ENCODE peak calls at places on chromosomes 5 and 9, in five cellular contexts. One of them, this sample, is unnamed.

GRCh38 chr5:154860123-154860522 is 1.7 kb downstream of the CNOT8 start:
- DNase-seq in stimulated activated CD8-positive, alpha-beta memory T cell treated with anti-CD3 and anti-CD28 coated beads, Interleukin-4, amount 100 ng/mL, for 1 hour: no peak
- DNase-seq in HT1080: peak
- DNase-seq in choroid plexus epithelial cell: peak
- DNase-seq in EL: peak
- DNase-seq in this sample: no peak

GRCh38 chr5:177310757-177311173 is 933 bp downstream of the MXD3 start:
- DNase-seq in stimulated activated CD8-positive, alpha-beta memory T cell treated with anti-CD3 and anti-CD28 coated beads, Interleukin-4, amount 100 ng/mL, for 1 hour: no peak
- DNase-seq in HT1080: peak
- DNase-seq in choroid plexus epithelial cell: peak
- DNase-seq in EL: peak
- DNase-seq in this sample: no peak

GRCh38 chr5:663436-664342 is 29.5 kb downstream of the TPPP start:
- DNase-seq in stimulated activated CD8-positive, alpha-beta memory T cell treated with anti-CD3 and anti-CD28 coated beads, Interleukin-4, amount 100 ng/mL, for 1 hour: no peak
- DNase-seq in HT1080: no peak
- DNase-seq in choroid plexus epithelial cell: no peak
- DNase-seq in EL: no peak
- DNase-seq in this sample: no peak

GRCh38 chr9:6894135-6894534 is 136.4 kb downstream of the KDM4C start:
- DNase-seq in stimulated activated CD8-positive, alpha-beta memory T cell treated with anti-CD3 and anti-CD28 coated beads, Interleukin-4, amount 100 ng/mL, for 1 hour: no peak
- DNase-seq in HT1080: no peak
- DNase-seq in choroid plexus epithelial cell: peak
- DNase-seq in EL: no peak
- DNase-seq in this sample: no peak

GRCh38 chr5:135437796-135438560 is 9.2 kb downstream of the DCANP1 start:
- DNase-seq in stimulated activated CD8-positive, alpha-beta memory T cell treated with anti-CD3 and anti-CD28 coated beads, Interleukin-4, amount 100 ng/mL, for 1 hour: no peak
- DNase-seq in HT1080: peak
- DNase-seq in choroid plexus epithelial cell: peak
- DNase-seq in EL: peak
- DNase-seq in this sample: no peak

GRCh38 chr9:126320158-126320922 is 6.3 kb upstream of the MVB12B start:
- DNase-seq in stimulated activated CD8-positive, alpha-beta memory T cell treated with anti-CD3 and anti-CD28 coated beads, Interleukin-4, amount 100 ng/mL, for 1 hour: no peak
- DNase-seq in HT1080: no peak
- DNase-seq in choroid plexus epithelial cell: no peak
- DNase-seq in EL: no peak
- DNase-seq in this sample: no peak

GRCh38 chr5:15592728-15593127 is 92.7 kb downstream of the FBXL7 start:
- DNase-seq in stimulated activated CD8-positive, alpha-beta memory T cell treated with anti-CD3 and anti-CD28 coated beads, Interleukin-4, amount 100 ng/mL, for 1 hour: no peak
- DNase-seq in HT1080: no peak
- DNase-seq in choroid plexus epithelial cell: no peak
- DNase-seq in EL: no peak
- DNase-seq in this sample: no peak

GRCh38 chr9:120715331-120715924 is 1.2 kb upstream of the MEGF9 start:
- DNase-seq in stimulated activated CD8-positive, alpha-beta memory T cell treated with anti-CD3 and anti-CD28 coated beads, Interleukin-4, amount 100 ng/mL, for 1 hour: no peak
- DNase-seq in HT1080: peak
- DNase-seq in choroid plexus epithelial cell: peak
- DNase-seq in EL: peak
- DNase-seq in this sample: no peak

GRCh38 chr5:1882337-1883119 is at the start of gene IRX4:
- DNase-seq in stimulated activated CD8-positive, alpha-beta memory T cell treated with anti-CD3 and anti-CD28 coated beads, Interleukin-4, amount 100 ng/mL, for 1 hour: no peak
- DNase-seq in HT1080: no peak
- DNase-seq in choroid plexus epithelial cell: no peak
- DNase-seq in EL: peak
- DNase-seq in this sample: no peak

GRCh38 chr9:11045589-11045988 is 432.8 kb upstream of the PTPRD start:
- DNase-seq in stimulated activated CD8-positive, alpha-beta memory T cell treated with anti-CD3 and anti-CD28 coated beads, Interleukin-4, amount 100 ng/mL, for 1 hour: no peak
- DNase-seq in HT1080: no peak
- DNase-seq in choroid plexus epithelial cell: no peak
- DNase-seq in EL: no peak
- DNase-seq in this sample: no peak

GRCh38 chr5:126339215-126339805 is 83.9 kb upstream of the GRAMD2B start:
- DNase-seq in stimulated activated CD8-positive, alpha-beta memory T cell treated with anti-CD3 and anti-CD28 coated beads, Interleukin-4, amount 100 ng/mL, for 1 hour: no peak
- DNase-seq in HT1080: peak
- DNase-seq in choroid plexus epithelial cell: peak
- DNase-seq in EL: peak
- DNase-seq in this sample: peak

GRCh38 chr5:171388816-171389168 is 1.1 kb downstream of the NPM1 start:
- DNase-seq in stimulated activated CD8-positive, alpha-beta memory T cell treated with anti-CD3 and anti-CD28 coated beads, Interleukin-4, amount 100 ng/mL, for 1 hour: no peak
- DNase-seq in HT1080: peak
- DNase-seq in choroid plexus epithelial cell: no peak
- DNase-seq in EL: no peak
- DNase-seq in this sample: no peak

GRCh38 chr5:146947181-146947941 is 68.8 kb upstream of the PPP2R2B start:
- DNase-seq in stimulated activated CD8-positive, alpha-beta memory T cell treated with anti-CD3 and anti-CD28 coated beads, Interleukin-4, amount 100 ng/mL, for 1 hour: no peak
- DNase-seq in HT1080: peak
- DNase-seq in choroid plexus epithelial cell: peak
- DNase-seq in EL: peak
- DNase-seq in this sample: no peak

GRCh38 chr5:116734717-116735072 is 160.1 kb upstream of the SEMA6A start:
- DNase-seq in stimulated activated CD8-positive, alpha-beta memory T cell treated with anti-CD3 and anti-CD28 coated beads, Interleukin-4, amount 100 ng/mL, for 1 hour: no peak
- DNase-seq in HT1080: no peak
- DNase-seq in choroid plexus epithelial cell: no peak
- DNase-seq in EL: no peak
- DNase-seq in this sample: no peak

GRCh38 chr9:78046120-78046519 is 14.5 kb upstream of the GNAQ start:
- DNase-seq in stimulated activated CD8-positive, alpha-beta memory T cell treated with anti-CD3 and anti-CD28 coated beads, Interleukin-4, amount 100 ng/mL, for 1 hour: no peak
- DNase-seq in HT1080: no peak
- DNase-seq in choroid plexus epithelial cell: no peak
- DNase-seq in EL: no peak
- DNase-seq in this sample: no peak

GRCh38 chr5:15995206-15996052 is 184.2 kb downstream of the MARCHF11 start:
- DNase-seq in stimulated activated CD8-positive, alpha-beta memory T cell treated with anti-CD3 and anti-CD28 coated beads, Interleukin-4, amount 100 ng/mL, for 1 hour: no peak
- DNase-seq in HT1080: peak
- DNase-seq in choroid plexus epithelial cell: peak
- DNase-seq in EL: peak
- DNase-seq in this sample: no peak

GRCh38 chr5:165325201-165325600 is 1819.8 kb downstream of the MAT2B start:
- DNase-seq in stimulated activated CD8-positive, alpha-beta memory T cell treated with anti-CD3 and anti-CD28 coated beads, Interleukin-4, amount 100 ng/mL, for 1 hour: no peak
- DNase-seq in HT1080: peak
- DNase-seq in choroid plexus epithelial cell: peak
- DNase-seq in EL: no peak
- DNase-seq in this sample: no peak

GRCh38 chr9:93254806-93255519 is 71.0 kb downstream of the WNK2 start:
- DNase-seq in stimulated activated CD8-positive, alpha-beta memory T cell treated with anti-CD3 and anti-CD28 coated beads, Interleukin-4, amount 100 ng/mL, for 1 hour: no peak
- DNase-seq in HT1080: no peak
- DNase-seq in choroid plexus epithelial cell: no peak
- DNase-seq in EL: no peak
- DNase-seq in this sample: no peak

GRCh38 chr9:73089304-73089985 is 62.2 kb upstream of the ANXA1 start:
- DNase-seq in stimulated activated CD8-positive, alpha-beta memory T cell treated with anti-CD3 and anti-CD28 coated beads, Interleukin-4, amount 100 ng/mL, for 1 hour: no peak
- DNase-seq in HT1080: no peak
- DNase-seq in choroid plexus epithelial cell: no peak
- DNase-seq in EL: no peak
- DNase-seq in this sample: no peak